ENCODE peak calls at places on chromosome 6, in four cellular contexts. C is effector memory CD4-positive, alpha-beta T cell; D is pancreas; G is cardiac muscle cell. W is an unnamed sample.

GRCh38 chr6:73704798-73705197 is 8.8 kb downstream of the CD109 start:
- DNase-seq in C (no peak), D (no peak), G (no peak), W (no peak)

GRCh38 chr6:130033999-130034814 is 15.8 kb downstream of the L3MBTL3 start:
- DNase-seq in D (no peak), C (no peak), G (peak; percentile 79), W (peak; percentile 57)

GRCh38 chr6:23154159-23154558 is 584.8 kb downstream of the HDGFL1 start:
- DNase-seq in D (no peak), G (no peak), C (no peak), W (no peak)

GRCh38 chr6:54970337-54970736 is 123.8 kb downstream of the FAM83B start:
- DNase-seq in C (no peak), D (no peak), G (no peak), W (no peak)

GRCh38 chr6:39388526-39389371 is 66.2 kb upstream of the KCNK16 start:
- DNase-seq in G (peak; percentile 13), C (no peak), D (no peak), W (no peak)

GRCh38 chr6:167695831-167696230 is 130.9 kb upstream of the AFDN start:
- DNase-seq in C (no peak), G (no peak), D (no peak), W (no peak)

GRCh38 chr6:111648100-111648499 is 42.4 kb upstream of the TRAF3IP2 start:
- DNase-seq in C (no peak), G (no peak), D (no peak), W (no peak)

GRCh38 chr6:1497593-1498105 is 108.3 kb downstream of the FOXF2 start:
- DNase-seq in D (no peak), C (no peak), G (no peak), W (no peak)

GRCh38 chr6:20315456-20315855 is 86.2 kb upstream of the E2F3 start:
- DNase-seq in G (no peak), D (no peak), C (no peak), W (no peak)

GRCh38 chr6:65638047-65638831 is 68.8 kb downstream of the EYS start:
- DNase-seq in C (no peak), G (no peak), D (no peak), W (no peak)

GRCh38 chr6:125099211-125100017 is 54.2 kb upstream of the TPD52L1 start:
- DNase-seq in C (no peak), D (peak; percentile 82), G (peak; percentile 73), W (no peak)

GRCh38 chr6:8944548-8944947 is 509.2 kb upstream of the SLC35B3 start:
- DNase-seq in G (no peak), C (no peak), D (no peak), W (no peak)

GRCh38 chr6:125986956-125987617 is 747 bp downstream of the TRMT11 start:
- DNase-seq in C (no peak), D (no peak), G (peak; percentile 25), W (peak; percentile 53)

GRCh38 chr6:4593891-4594445 is 182.2 kb upstream of the CDYL start:
- DNase-seq in G (no peak), D (no peak), C (no peak), W (no peak)

GRCh38 chr6:135212935-135213334 is 31.8 kb downstream of the MYB start:
- DNase-seq in C (no peak), D (no peak), G (no peak), W (no peak)

GRCh38 chr6:70819715-70820114 is 137.1 kb downstream of the B3GAT2 start:
- DNase-seq in D (no peak), C (no peak), G (no peak), W (no peak)

GRCh38 chr6:117396228-117396627 is 29.5 kb downstream of the ROS1 start:
- DNase-seq in D (no peak), G (peak; percentile 2), C (no peak), W (no peak)

GRCh38 chr6:14232889-14233288 is 115.3 kb downstream of the CD83 start:
- DNase-seq in C (no peak), G (no peak), D (no peak), W (no peak)

GRCh38 chr6:125512621-125513020 is 210.9 kb upstream of the HDDC2 start:
- DNase-seq in D (no peak), C (no peak), G (no peak), W (no peak)

GRCh38 chr6:54981276-54981609 is 134.7 kb downstream of the FAM83B start:
- DNase-seq in C (no peak), G (peak; percentile 0), D (no peak), W (no peak)

GRCh38 chr6:30769088-30769852 is 24.9 kb upstream of the IER3 start:
- DNase-seq in D (no peak), C (peak; percentile 50), G (peak; percentile 92), W (peak; percentile 17)

GRCh38 chr6:136123464-136123863 is 126.6 kb downstream of the MTFR2 start:
- DNase-seq in D (no peak), G (peak; percentile 55), C (no peak), W (no peak)

GRCh38 chr6:156851447-156851846 is 74.3 kb downstream of the ARID1B start:
- DNase-seq in G (no peak), C (no peak), D (no peak), W (no peak)

GRCh38 chr6:54404791-54405190 is 96.5 kb downstream of the TINAG start:
- DNase-seq in C (no peak), G (no peak), D (no peak), W (no peak)

GRCh38 chr6:118410001-118410400 is 138.1 kb upstream of the PLN start:
- DNase-seq in C (no peak), G (no peak), D (no peak), W (no peak)

GRCh38 chr6:88538130-88538706 is 372.1 kb upstream of the CNR1 start:
- DNase-seq in D (no peak), C (no peak), G (peak; percentile 3), W (no peak)

GRCh38 chr6:39191236-39191930 is 37.9 kb downstream of the KCNK5 start:
- DNase-seq in D (no peak), C (no peak), G (no peak), W (no peak)

GRCh38 chr6:116208056-116208785 is 45.7 kb downstream of the TSPYL4 start:
- DNase-seq in C (no peak), G (no peak), D (no peak), W (no peak)

GRCh38 chr6:43772571-43773049 is 2.6 kb downstream of the VEGFA start:
- DNase-seq in G (no peak), D (no peak), C (no peak), W (no peak)

GRCh38 chr6:128367437-128367836 is 153.0 kb downstream of the PTPRK start:
- DNase-seq in C (no peak), G (no peak), D (no peak), W (no peak)

GRCh38 chr6:122530440-122531046 is 58.9 kb upstream of the SERINC1 start:
- DNase-seq in D (no peak), C (no peak), G (peak; percentile 71), W (peak; percentile 70)

GRCh38 chr6:20424679-20425078 is 23.0 kb downstream of the E2F3 start:
- DNase-seq in G (peak; percentile 75), C (no peak), D (no peak), W (no peak)

GRCh38 chr6:17276766-17277165 is 4.4 kb upstream of the RBM24 start:
- DNase-seq in D (no peak), G (no peak), C (no peak), W (no peak)

GRCh38 chr6:158631678-158632537 is 12.6 kb downstream of the DYNLT1 start:
- DNase-seq in D (no peak), G (peak; percentile 86), C (no peak), W (no peak)

GRCh38 chr6:129493396-129493902 is 216.5 kb downstream of the ARHGAP18 start:
- DNase-seq in G (no peak), D (no peak), C (no peak), W (no peak)

GRCh38 chr6:105592329-105592728 is 189.4 kb upstream of the PREP start:
- DNase-seq in C (no peak), D (no peak), G (no peak), W (no peak)

GRCh38 chr6:105591053-105591452 is 188.2 kb upstream of the PREP start:
- DNase-seq in D (no peak), G (peak; percentile 15), C (no peak), W (peak; percentile 51)

GRCh38 chr6:105593056-105593455 is 190.2 kb upstream of the PREP start:
- DNase-seq in D (no peak), C (no peak), G (no peak), W (no peak)

GRCh38 chr6:105588116-105588710 is 185.3 kb upstream of the PREP start:
- DNase-seq in C (no peak), D (no peak), G (no peak), W (no peak)

GRCh38 chr6:105587349-105588115 is 184.7 kb upstream of the PREP start:
- DNase-seq in C (peak; percentile 17), G (no peak), D (no peak), W (no peak)
- H3K4me3 ChIP-seq in C (peak overlapping the region; percentile 24), G (no peak overlapping the region), D (no peak overlapping the region), W (no peak overlapping the region)

DNA sequence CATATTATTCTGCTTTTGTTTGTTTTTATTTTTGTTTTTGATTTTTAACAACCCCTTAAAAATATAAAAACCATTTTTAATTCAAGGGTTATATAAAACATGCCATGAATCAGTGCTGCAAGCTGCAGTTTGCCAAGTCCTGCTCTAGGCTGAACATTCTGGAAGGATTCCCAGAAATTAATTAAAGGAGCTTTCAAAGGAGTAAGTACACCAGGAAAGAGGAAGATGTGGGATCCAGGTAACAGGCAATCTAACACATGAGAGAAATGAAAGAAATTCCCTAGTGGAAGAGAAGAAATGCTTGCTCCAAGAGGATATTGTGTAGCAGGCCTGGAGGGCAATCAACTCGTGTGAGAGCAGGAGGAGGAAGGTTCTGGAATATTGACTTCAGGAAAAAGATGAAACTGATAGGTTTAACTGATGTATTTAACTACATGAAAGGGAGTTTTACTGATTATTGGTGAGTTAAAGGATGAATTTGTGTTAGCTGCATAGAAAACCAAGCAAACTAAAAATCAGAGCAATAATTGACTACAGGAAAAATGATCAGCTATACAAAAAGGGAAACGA is 146.0 kb upstream of the PHACTR1 start:
- DNase-seq in G (peak; percentile 63), D (no peak), C (no peak), W (no peak)
- H3K36me3 ChIP-seq in G (no peaks in the 10 kb centered on the region), D (no peaks in the 10 kb centered on the region), C (no peaks in the 10 kb centered on the region), W (no peaks in the 10 kb centered on the region)

GRCh38 chr6:79338493-79338892 is 104.0 kb upstream of the HMGN3 start:
- DNase-seq in G (no peak), D (no peak), C (no peak), W (no peak)

GRCh38 chr6:79334674-79335073 is 100.2 kb upstream of the HMGN3 start:
- DNase-seq in D (no peak), C (no peak), G (peak; percentile 10), W (no peak)

GRCh38 chr6:79330723-79331122 is 96.2 kb upstream of the HMGN3 start:
- DNase-seq in C (no peak), G (no peak), D (no peak), W (no peak)

DNA sequence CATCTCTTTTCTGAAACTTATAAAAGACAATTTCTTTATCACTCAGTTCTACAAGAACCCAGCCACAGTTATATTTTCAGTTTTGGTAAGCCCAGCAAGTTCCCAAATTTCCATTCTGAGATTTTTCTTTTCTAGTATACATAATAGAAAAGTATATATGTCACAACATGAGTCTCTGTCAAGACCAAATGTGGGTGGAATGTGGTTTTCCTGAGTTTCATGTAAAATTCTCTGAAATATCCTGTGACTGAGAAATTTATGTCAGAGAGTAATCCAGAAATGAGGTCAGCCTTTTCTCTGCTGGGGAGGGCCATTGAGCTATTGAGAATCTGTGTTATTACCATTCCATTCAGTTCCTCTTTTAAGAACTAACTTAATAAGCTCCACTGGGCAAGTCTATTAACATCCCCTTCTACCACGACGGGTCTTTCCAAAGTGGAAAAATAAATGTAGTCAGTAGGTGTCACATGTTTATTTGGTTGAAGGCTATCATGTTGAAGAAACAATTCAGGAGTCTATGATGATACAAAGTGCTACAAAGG is 100.7 kb upstream of the HMGN3 start:
- DNase-seq in G (peak; percentile 13), D (no peak), C (no peak), W (no peak)
- H3K4me3 ChIP-seq in G (no peak overlapping the region), D (no peak overlapping the region), C (no peak overlapping the region), W (no peak overlapping the region)

GRCh38 chr6:137874204-137875001 is 7.3 kb downstream of the TNFAIP3 start:
- DNase-seq in C (no peak), D (no peak), G (peak; percentile 42), W (no peak)
- H3K36me3 ChIP-seq in C (peaks cover 100% of the 10 kb centered on the region), D (peaks cover 11% of the 10 kb centered on the region), G (peaks cover 59% of the 10 kb centered on the region), W (peaks cover 91% of the 10 kb centered on the region)

W was measured in CD4-positive, CD25-positive, alpha-beta regulatory T cell.